ENCODE peak calls at places on chromosomes 4 and X, in six cellular contexts. E, A, T, K, H and S are unnamed samples.

GRCh38 chrX:44896566-44897186 is 23.7 kb downstream of the KDM6A start:
- DNase-seq in A (no peak), E (no peak), K (no peak), H (no peak), T (no peak), S (no peak)

GRCh38 chrX:78747471-78747870 is at the start of gene LPAR4:
- DNase-seq in E (no peak), H (no peak), T (no peak), A (no peak), K (no peak), S (no peak)

GRCh38 chr4:57103051-57103450 is 7.1 kb downstream of the IGFBP7 start:
- DNase-seq in H (no peak), A (no peak), T (no peak), K (no peak), E (no peak), S (no peak)

GRCh38 chrX:150162141-150162540 is 201.0 kb upstream of the MAMLD1 start:
- DNase-seq in T (no peak), H (peak), K (no peak), E (no peak), A (no peak), S (no peak)

GRCh38 chrX:118212817-118213183 is 96.2 kb upstream of the KLHL13 start:
- DNase-seq in K (no peak), E (no peak), T (no peak), H (no peak), A (no peak), S (no peak)

GRCh38 chr4:145840162-145840768 is 98.4 kb downstream of the ZNF827 start:
- DNase-seq in T (peak), K (peak), A (no peak), H (peak), E (no peak), S (no peak)

GRCh38 chr4:165668694-165669093 is 204.3 kb upstream of the TLL1 start:
- DNase-seq in K (no peak), A (no peak), E (no peak), T (no peak), H (peak), S (no peak)

GRCh38 chrX:136865270-136866168 is 15.0 kb downstream of the RBMX start:
- DNase-seq in T (no peak), A (no peak), E (no peak), H (no peak), K (no peak), S (no peak)

GRCh38 chr4:169604131-169604900 is 8.1 kb downstream of the NEK1 start:
- DNase-seq in H (peak), K (no peak), A (no peak), E (no peak), T (no peak), S (no peak)

GRCh38 chr4:4752025-4752424 is 107.4 kb upstream of the MSX1 start:
- DNase-seq in A (no peak), E (no peak), T (no peak), H (peak), K (no peak), S (no peak)

GRCh38 chrX:102840871-102841705 is 96.0 kb upstream of the RAB40AL start:
- DNase-seq in T (no peak), A (no peak), K (no peak), H (peak), E (no peak), S (no peak)

GRCh38 chr4:43457866-43458265 is 565.4 kb downstream of the GRXCR1 start:
- DNase-seq in T (no peak), K (no peak), E (no peak), H (peak), A (no peak), S (no peak)

GRCh38 chr4:168751263-168752225 is 254.7 kb downstream of the PALLD start:
- DNase-seq in H (peak), K (no peak), A (no peak), E (no peak), T (no peak), S (no peak)

GRCh38 chrX:139126493-139126892 is 404.0 kb upstream of the F9 start:
- DNase-seq in E (peak), A (no peak), H (peak), T (no peak), K (no peak), S (peak)

GRCh38 chr4:73839071-73839470 is 2.6 kb downstream of the CXCL6 start:
- DNase-seq in H (no peak), E (no peak), K (no peak), A (no peak), T (no peak), S (no peak)

GRCh38 chr4:23728971-23729370 is 160.9 kb downstream of the PPARGC1A start:
- DNase-seq in T (no peak), A (no peak), K (no peak), E (no peak), H (peak), S (no peak)